ENCODE peak calls at places on chromosome 5, in seven cellular contexts. D is WTC11; X is RPMI7951; L is OCI-LY7; M is lung; B is stimulated activated naive CD8-positive, alpha-beta T cell treated with anti-CD3 and anti-CD28 coated beads, Interleukin-15, amount 100 ng/mL, for 72 hours; O is left ventricle myocardium inferior. S is an unnamed sample.

GRCh38 chr5:146016764-146017484 is 80.5 kb downstream of the SH3RF2 start:
- DNase-seq in D (no peak), X (no peak), L (no peak), M (no peak), B (no peak), O (no peak), S (no peak)

GRCh38 chr5:154205441-154206117 is 15.0 kb downstream of the GALNT10 start:
- DNase-seq in D (no peak), X (no peak), L (no peak), M (no peak), B (no peak), O (no peak), S (no peak)

GRCh38 chr5:164119806-164120440 is 614.5 kb downstream of the MAT2B start:
- DNase-seq in D (peak), X (no peak), L (no peak), M (no peak), B (no peak), O (no peak), S (peak)

GRCh38 chr5:4804619-4805211 is 335.4 kb upstream of the ADAMTS16 start:
- DNase-seq in D (no peak), X (no peak), L (no peak), M (no peak), B (no peak), O (no peak), S (no peak)

GRCh38 chr5:4879075-4879474 is 261.1 kb upstream of the ADAMTS16 start:
- DNase-seq in D (no peak), X (no peak), L (no peak), M (no peak), B (no peak), O (no peak), S (no peak)

GRCh38 chr5:6862306-6862705 is 149.1 kb downstream of the TENT4A start:
- DNase-seq in D (no peak), X (no peak), L (no peak), M (no peak), B (no peak), O (no peak), S (no peak)

GRCh38 chr5:159104058-159104651 is 4.4 kb upstream of the EBF1 start:
- DNase-seq in D (peak), X (peak), L (no peak), M (no peak), B (no peak), O (no peak), S (no peak)

GRCh38 chr5:96590796-96591195 is 71.4 kb upstream of the CAST start:
- DNase-seq in D (no peak), X (no peak), L (no peak), M (no peak), B (no peak), O (no peak), S (no peak)

GRCh38 chr5:2110137-2110933 is 227.6 kb upstream of the IRX4 start:
- DNase-seq in D (no peak), X (no peak), L (no peak), M (no peak), B (no peak), O (no peak), S (peak)

S was measured in NAMALWA.